ENCODE peak calls at places on chromosomes 6 and 20, in eight cellular contexts. D is HFF-Myc, C is HL-60, O is progenitor cell of endocrine pancreas, A is tibial artery, J is right atrium auricular region, K is lower leg skin, X is neural crest cell. I is an unnamed sample.

GRCh38 chr6:137493218-137494038 is 766 bp downstream of the OLIG3 start:
- DNase-seq in D (no peak), C (no peak), O (no peak), A (no peak), J (no peak), K (no peak), X (no peak), I (no peak)

GRCh38 chr20:11296951-11297350 is 620.7 kb upstream of the BTBD3 start:
- DNase-seq in D (no peak), C (no peak), O (no peak), A (no peak), J (no peak), K (no peak), X (no peak), I (no peak)

GRCh38 chr6:16430661-16431089 is 192.3 kb downstream of the GMPR start:
- DNase-seq in D (no peak), C (no peak), O (no peak), A (no peak), J (no peak), K (no peak), X (no peak), I (no peak)

GRCh38 chr20:35617397-35618031 is 1.9 kb downstream of the SPAG4 start:
- DNase-seq in D (no peak), C (peak; percentile 54), O (no peak), A (peak; percentile 57), J (peak; percentile 72), K (no peak), X (peak; percentile 33), I (peak; percentile 48)

GRCh38 chr6:71045296-71045695 is 88.4 kb upstream of the B3GAT2 start:
- DNase-seq in D (no peak), C (no peak), O (no peak), A (no peak), J (no peak), K (no peak), X (no peak), I (no peak)

GRCh38 chr20:3749087-3749688 is 16.7 kb downstream of the HSPA12B start:
- DNase-seq in D (no peak), C (no peak), O (no peak), A (no peak), J (no peak), K (no peak), X (no peak), I (no peak)

GRCh38 chr20:3166913-3167342 is 6.4 kb downstream of the LZTS3 start:
- DNase-seq in D (no peak), C (no peak), O (no peak), A (no peak), J (no peak), K (no peak), X (no peak), I (no peak)

GRCh38 chr20:25061821-25062530 is 4.0 kb upstream of the ACSS1 start:
- DNase-seq in D (no peak), C (no peak), O (no peak), A (peak; percentile 11), J (no peak), K (no peak), X (no peak), I (no peak)

GRCh38 chr20:45420125-45420524 is 4.2 kb downstream of the PIGT start:
- DNase-seq in D (no peak), C (no peak), O (no peak), A (no peak), J (no peak), K (no peak), X (no peak), I (no peak)

GRCh38 chr6:134295953-134296553 is 21.9 kb downstream of the SGK1 start:
- DNase-seq in D (peak; percentile 94), C (peak; percentile 87), O (no peak), A (peak; percentile 65), J (peak; percentile 75), K (peak; percentile 63), X (no peak), I (no peak)

GRCh38 chr20:23125159-23125558 is 39.0 kb upstream of the CD93 start:
- DNase-seq in D (no peak), C (peak; percentile 52), O (no peak), A (no peak), J (no peak), K (no peak), X (no peak), I (no peak)

GRCh38 chr6:105257350-105257749 is 77.5 kb upstream of the POPDC3 start:
- DNase-seq in D (no peak), C (no peak), O (no peak), A (no peak), J (no peak), K (no peak), X (no peak), I (no peak)

GRCh38 chr6:113684382-113684901 is 172.7 kb upstream of the MARCKS start:
- DNase-seq in D (no peak), C (no peak), O (no peak), A (no peak), J (no peak), K (no peak), X (no peak), I (no peak)

GRCh38 chr20:17225891-17226409 is 890 bp upstream of the PCSK2 start:
- DNase-seq in D (no peak), C (no peak), O (peak; percentile 17), A (no peak), J (no peak), K (no peak), X (peak; percentile 10), I (peak; percentile 25)

GRCh38 chr20:23995905-23996666 is 7.5 kb upstream of the GGTLC1 start:
- DNase-seq in D (no peak), C (peak; percentile 37), O (no peak), A (no peak), J (no peak), K (no peak), X (peak; percentile 40), I (peak; percentile 43)

GRCh38 chr6:19303381-19303780 is 533.8 kb upstream of the ID4 start:
- DNase-seq in D (no peak), C (no peak), O (no peak), A (no peak), J (no peak), K (no peak), X (no peak), I (no peak)

GRCh38 chr6:74091133-74091793 is 395.3 kb downstream of the CD109 start:
- DNase-seq in D (no peak), C (no peak), O (no peak), A (no peak), J (no peak), K (no peak), X (no peak), I (no peak)

GRCh38 chr6:47403801-47404200 is 73.8 kb upstream of the CD2AP start:
- DNase-seq in D (no peak), C (no peak), O (no peak), A (no peak), J (no peak), K (no peak), X (no peak), I (no peak)

GRCh38 chr6:73965408-73966145 is 269.6 kb downstream of the CD109 start:
- DNase-seq in D (no peak), C (no peak), O (no peak), A (no peak), J (no peak), K (no peak), X (no peak), I (no peak)

GRCh38 chr6:137413482-137413881 is 80.7 kb downstream of the OLIG3 start:
- DNase-seq in D (no peak), C (no peak), O (no peak), A (no peak), J (no peak), K (no peak), X (no peak), I (no peak)

GRCh38 chr6:139823099-139823807 is 448.8 kb upstream of the CITED2 start:
- DNase-seq in D (no peak), C (no peak), O (no peak), A (no peak), J (no peak), K (no peak), X (no peak), I (no peak)

GRCh38 chr6:4899249-4899648 is 104.6 kb downstream of the RPP40 start:
- DNase-seq in D (no peak), C (no peak), O (no peak), A (no peak), J (no peak), K (no peak), X (no peak), I (no peak)
- TF ChIP-seq CTCF in D (no peak), C (no peak), O (no peak), A (no peak), J (no peak), K (no peak), X (no peak), I (no peak)

GRCh38 chr6:136031982-136032381 is 180.5 kb downstream of the PDE7B start:
- DNase-seq in D (no peak), C (no peak), O (no peak), A (no peak), J (no peak), K (no peak), X (no peak), I (peak; percentile 18)
- TF ChIP-seq CTCF in D (peak; percentile 51), C (peak; percentile 28), O (peak; percentile 42), A (peak; percentile 15), J (peak; percentile 67), K (no peak), X (peak; percentile 55), I (peak; percentile 55)

DNA sequence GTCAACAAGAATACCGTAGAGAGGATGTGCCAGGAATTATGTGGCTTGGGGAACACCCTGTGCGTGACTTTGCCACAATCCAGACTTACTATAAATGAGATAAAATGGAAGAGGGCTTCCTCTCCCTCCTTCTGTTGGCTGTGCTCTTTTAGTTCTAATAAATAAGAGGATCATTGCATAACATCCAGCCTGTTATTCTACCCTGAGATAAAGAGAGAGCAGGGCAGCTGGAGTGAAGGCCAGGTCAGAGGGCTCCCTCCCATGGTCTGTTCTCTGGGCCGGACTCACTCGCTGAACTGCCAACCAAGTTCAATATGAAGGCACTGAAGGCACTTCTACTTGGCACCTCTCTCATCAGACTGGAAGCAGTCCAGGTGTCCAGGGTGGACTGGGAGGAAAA is 91.7 kb downstream of the MTFR2 start:
- DNase-seq in D (no peak), C (no peak), O (no peak), A (no peak), J (peak; percentile 73), K (no peak), X (no peak), I (no peak)
- TF ChIP-seq CTCF in D (no peak), C (no peak), O (no peak), A (no peak), J (peak; percentile 40), K (no peak), X (no peak), I (no peak)

DNA sequence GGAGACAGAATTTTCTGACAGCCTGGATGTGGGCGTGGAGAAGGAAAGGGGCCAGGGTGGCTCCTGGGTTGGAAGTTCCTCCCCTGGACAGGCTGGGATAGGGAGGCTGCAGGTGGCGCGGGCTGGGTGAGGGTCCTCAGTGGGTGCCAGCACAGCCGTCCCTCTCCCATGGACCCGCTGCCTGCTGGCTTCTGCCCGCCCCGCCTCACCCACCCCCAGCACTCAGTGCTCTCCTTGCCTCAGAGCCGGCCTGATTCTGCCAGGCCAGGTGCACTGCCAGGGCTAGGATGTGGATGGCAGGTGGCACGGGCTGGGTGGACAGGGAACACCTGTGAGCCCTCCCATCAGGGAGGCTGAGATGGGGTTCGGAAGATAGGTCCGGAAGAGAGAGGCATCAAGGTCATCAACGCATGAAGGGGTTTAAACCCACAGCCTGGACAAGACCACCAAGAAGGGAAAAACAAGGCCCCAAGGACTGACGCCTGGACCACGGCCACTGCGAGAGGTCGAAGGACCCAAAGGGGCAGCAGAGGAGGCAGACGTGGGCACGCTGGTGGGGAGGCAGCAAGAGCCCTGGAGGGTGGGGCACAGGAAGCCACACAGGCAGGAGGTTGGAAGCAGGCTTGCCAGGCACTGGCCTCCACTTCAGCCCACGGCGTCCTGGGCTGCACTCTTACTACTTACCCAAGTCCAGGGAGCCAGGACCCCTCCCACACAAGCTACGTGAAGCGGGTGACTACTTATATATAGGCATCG is 114.2 kb upstream of the AFDN start:
- DNase-seq in D (no peak), C (no peak), O (no peak), A (no peak), J (no peak), K (no peak), X (no peak), I (no peak)
- TF ChIP-seq CTCF in D (no peak), C (no peak), O (no peak), A (no peak), J (no peak), K (no peak), X (no peak), I (no peak)

I was measured in endothelial cell.